ENCODE peak calls at places on chromosome 5, in nine cellular contexts. One of them, this sample, is unnamed.

GRCh38 chr5:37841223-37841622 is 1.4 kb upstream of the GDNF start:
- DNase-seq in stomach: no peak
- DNase-seq in SK-N-SH: no peak
- DNase-seq in GM12892: no peak
- DNase-seq in GM12891: no peak
- DNase-seq in prostate gland: no peak
- DNase-seq in transverse colon: no peak
- DNase-seq in HCT116: no peak
- DNase-seq in GM23338: no peak
- DNase-seq in this sample: no peak

GRCh38 chr5:39459091-39459490 is 34.3 kb upstream of the DAB2 start:
- DNase-seq in stomach: no peak
- DNase-seq in SK-N-SH: no peak
- DNase-seq in GM12892: no peak
- DNase-seq in GM12891: no peak
- DNase-seq in prostate gland: no peak
- DNase-seq in transverse colon: no peak
- DNase-seq in HCT116: no peak
- DNase-seq in GM23338: no peak
- DNase-seq in this sample: no peak

GRCh38 chr5:122844916-122845252 is 529 bp upstream of the SNX24 start:
- DNase-seq in stomach: no peak
- DNase-seq in SK-N-SH: no peak
- DNase-seq in GM12892: no peak
- DNase-seq in GM12891: peak
- DNase-seq in prostate gland: no peak
- DNase-seq in transverse colon: no peak
- DNase-seq in HCT116: no peak
- DNase-seq in GM23338: no peak
- DNase-seq in this sample: no peak

GRCh38 chr5:1387059-1387755 is 42.3 kb upstream of the CLPTM1L start:
- DNase-seq in stomach: no peak
- DNase-seq in SK-N-SH: no peak
- DNase-seq in GM12892: no peak
- DNase-seq in GM12891: no peak
- DNase-seq in prostate gland: no peak
- DNase-seq in transverse colon: no peak
- DNase-seq in HCT116: no peak
- DNase-seq in GM23338: no peak
- DNase-seq in this sample: no peak

GRCh38 chr5:85109616-85110015 is 724.9 kb upstream of the EDIL3 start:
- DNase-seq in stomach: no peak
- DNase-seq in SK-N-SH: no peak
- DNase-seq in GM12892: no peak
- DNase-seq in GM12891: no peak
- DNase-seq in prostate gland: no peak
- DNase-seq in transverse colon: no peak
- DNase-seq in HCT116: no peak
- DNase-seq in GM23338: no peak
- DNase-seq in this sample: no peak

GRCh38 chr5:89374144-89374784 is 491.3 kb upstream of the MEF2C start:
- DNase-seq in stomach: no peak
- DNase-seq in SK-N-SH: no peak
- DNase-seq in GM12892: no peak
- DNase-seq in GM12891: no peak
- DNase-seq in prostate gland: no peak
- DNase-seq in transverse colon: peak
- DNase-seq in HCT116: no peak
- DNase-seq in GM23338: no peak
- DNase-seq in this sample: no peak

GRCh38 chr5:100900142-100900795 is 2.8 kb downstream of the ST8SIA4 start:
- DNase-seq in stomach: peak
- DNase-seq in SK-N-SH: no peak
- DNase-seq in GM12892: no peak
- DNase-seq in GM12891: no peak
- DNase-seq in prostate gland: no peak
- DNase-seq in transverse colon: peak
- DNase-seq in HCT116: no peak
- DNase-seq in GM23338: peak
- DNase-seq in this sample: peak

GRCh38 chr5:174827521-174827920 is 103.1 kb downstream of the MSX2 start:
- DNase-seq in stomach: no peak
- DNase-seq in SK-N-SH: no peak
- DNase-seq in GM12892: no peak
- DNase-seq in GM12891: no peak
- DNase-seq in prostate gland: no peak
- DNase-seq in transverse colon: no peak
- DNase-seq in HCT116: no peak
- DNase-seq in GM23338: no peak
- DNase-seq in this sample: no peak

DNA sequence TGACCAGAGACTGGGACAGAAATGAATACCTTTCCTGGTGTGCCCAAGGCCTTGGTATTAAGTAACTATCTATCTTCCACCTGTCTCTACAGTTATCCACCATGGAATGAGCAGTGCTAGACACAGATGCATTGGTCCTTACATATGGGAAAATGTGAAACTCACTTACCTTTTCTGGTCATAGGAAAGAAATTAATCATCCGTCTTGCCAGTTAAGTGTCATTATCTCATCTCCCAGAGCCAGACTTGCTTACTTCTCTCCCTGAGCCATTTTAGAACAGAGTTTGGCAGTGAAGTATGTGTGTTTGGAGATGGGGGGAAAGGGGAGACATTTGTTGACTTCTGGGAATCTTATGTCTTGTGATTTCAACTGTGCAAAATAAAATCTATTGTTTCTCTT is 1211.0 kb upstream of the CDH6 start:
- DNase-seq in stomach: no peak
- DNase-seq in SK-N-SH: no peak
- DNase-seq in GM12892: no peak
- DNase-seq in GM12891: no peak
- DNase-seq in prostate gland: no peak
- DNase-seq in transverse colon: no peak
- DNase-seq in HCT116: no peak
- DNase-seq in GM23338: no peak
- DNase-seq in this sample: no peak
- TF ChIP-seq POLR2AphosphoS5 in stomach: no peak
- TF ChIP-seq POLR2AphosphoS5 in SK-N-SH: no peak
- TF ChIP-seq POLR2AphosphoS5 in GM12892: no peak
- TF ChIP-seq POLR2AphosphoS5 in GM12891: no peak
- TF ChIP-seq POLR2AphosphoS5 in prostate gland: no peak
- TF ChIP-seq POLR2AphosphoS5 in transverse colon: no peak
- TF ChIP-seq POLR2AphosphoS5 in HCT116: no peak
- TF ChIP-seq POLR2AphosphoS5 in GM23338: no peak
- TF ChIP-seq POLR2AphosphoS5 in this sample: no peak

GRCh38 chr5:135034186-135034962 is at the start of gene PITX1:
- DNase-seq in stomach: peak
- DNase-seq in SK-N-SH: peak
- DNase-seq in GM12892: no peak
- DNase-seq in GM12891: no peak
- DNase-seq in prostate gland: peak
- DNase-seq in transverse colon: peak
- DNase-seq in HCT116: peak
- DNase-seq in GM23338: peak
- DNase-seq in this sample: no peak

GRCh38 chr5:135036405-135036804 is 2.4 kb upstream of the PITX1 start:
- DNase-seq in stomach: no peak
- DNase-seq in SK-N-SH: no peak
- DNase-seq in GM12892: no peak
- DNase-seq in GM12891: no peak
- DNase-seq in prostate gland: no peak
- DNase-seq in transverse colon: no peak
- DNase-seq in HCT116: no peak
- DNase-seq in GM23338: no peak
- DNase-seq in this sample: no peak

GRCh38 chr5:135035678-135036030 is 1.6 kb upstream of the PITX1 start:
- DNase-seq in stomach: no peak
- DNase-seq in SK-N-SH: no peak
- DNase-seq in GM12892: no peak
- DNase-seq in GM12891: no peak
- DNase-seq in prostate gland: no peak
- DNase-seq in transverse colon: no peak
- DNase-seq in HCT116: no peak
- DNase-seq in GM23338: no peak
- DNase-seq in this sample: no peak

GRCh38 chr5:135033866-135034185 is 202 bp downstream of the PITX1 start:
- DNase-seq in stomach: no peak
- DNase-seq in SK-N-SH: no peak
- DNase-seq in GM12892: no peak
- DNase-seq in GM12891: no peak
- DNase-seq in prostate gland: no peak
- DNase-seq in transverse colon: no peak
- DNase-seq in HCT116: no peak
- DNase-seq in GM23338: no peak
- DNase-seq in this sample: no peak

DNA sequence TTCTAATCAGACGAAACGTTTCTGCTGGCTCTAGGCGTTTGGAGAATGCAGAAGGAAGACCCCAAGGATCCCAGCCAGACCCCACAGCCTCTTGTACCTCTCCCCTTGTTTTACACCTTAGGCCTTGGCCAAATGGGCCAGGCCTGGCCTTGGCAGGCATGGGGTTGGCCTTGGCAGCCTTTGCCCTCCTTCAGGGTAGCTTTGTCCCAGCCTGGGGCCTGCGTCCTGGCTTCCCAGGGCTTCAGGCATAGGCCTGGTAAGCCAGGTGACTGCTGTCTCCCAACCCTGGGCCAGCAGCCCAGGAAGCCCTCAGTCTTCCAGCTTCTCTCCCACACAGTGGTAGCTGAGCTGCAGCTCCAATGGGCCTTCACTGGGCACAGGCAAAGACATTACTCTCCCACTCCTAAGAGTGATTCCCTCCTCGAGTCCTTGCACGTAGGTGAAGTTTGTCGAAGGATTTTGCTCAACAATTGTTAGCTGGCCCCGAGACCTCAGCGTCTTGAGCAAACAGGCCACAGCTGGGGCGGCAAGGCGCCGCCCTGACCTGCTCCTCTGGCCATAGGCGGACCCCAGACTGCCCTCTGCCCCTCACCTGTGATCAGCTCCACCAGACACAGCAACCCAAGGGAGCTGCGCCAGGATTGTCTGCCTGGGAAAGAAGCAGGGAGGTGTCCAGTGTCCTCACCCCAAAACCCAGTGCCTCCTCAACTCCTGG is 1.1 kb upstream of the PITX1 start:
- DNase-seq in stomach: no peak
- DNase-seq in SK-N-SH: no peak
- DNase-seq in GM12892: no peak
- DNase-seq in GM12891: no peak
- DNase-seq in prostate gland: no peak
- DNase-seq in transverse colon: no peak
- DNase-seq in HCT116: no peak
- DNase-seq in GM23338: no peak
- DNase-seq in this sample: peak
- TF ChIP-seq POLR2AphosphoS5 in stomach: no peak
- TF ChIP-seq POLR2AphosphoS5 in SK-N-SH: no peak
- TF ChIP-seq POLR2AphosphoS5 in GM12892: no peak
- TF ChIP-seq POLR2AphosphoS5 in GM12891: no peak
- TF ChIP-seq POLR2AphosphoS5 in prostate gland: no peak
- TF ChIP-seq POLR2AphosphoS5 in transverse colon: no peak
- TF ChIP-seq POLR2AphosphoS5 in HCT116: no peak
- TF ChIP-seq POLR2AphosphoS5 in GM23338: no peak
- TF ChIP-seq POLR2AphosphoS5 in this sample: no peak

DNA sequence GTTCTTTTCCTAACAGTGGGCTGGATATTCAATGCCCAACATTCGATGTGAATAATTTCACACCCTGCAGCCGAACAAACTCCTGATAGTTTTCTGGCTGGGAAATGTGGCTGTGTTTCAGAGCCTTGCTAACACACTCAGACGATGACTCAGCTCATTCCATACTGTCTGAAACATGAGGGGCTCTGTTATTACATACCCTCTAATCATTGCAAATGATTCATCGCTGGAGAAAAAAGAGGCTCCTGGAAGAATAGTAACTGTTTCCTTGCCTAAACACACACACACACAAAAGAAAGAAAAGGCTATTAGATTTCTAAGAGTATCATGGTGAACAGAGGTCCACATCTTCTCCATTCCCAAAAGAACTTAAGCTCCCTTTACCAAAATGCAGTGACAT is 75.7 kb downstream of the OXCT1 start:
- DNase-seq in stomach: no peak
- DNase-seq in SK-N-SH: no peak
- DNase-seq in GM12892: no peak
- DNase-seq in GM12891: no peak
- DNase-seq in prostate gland: no peak
- DNase-seq in transverse colon: no peak
- DNase-seq in HCT116: peak
- DNase-seq in GM23338: no peak
- DNase-seq in this sample: no peak
- TF ChIP-seq POLR2AphosphoS5 in stomach: no peak
- TF ChIP-seq POLR2AphosphoS5 in SK-N-SH: peak
- TF ChIP-seq POLR2AphosphoS5 in GM12892: no peak
- TF ChIP-seq POLR2AphosphoS5 in GM12891: no peak
- TF ChIP-seq POLR2AphosphoS5 in prostate gland: no peak
- TF ChIP-seq POLR2AphosphoS5 in transverse colon: no peak
- TF ChIP-seq POLR2AphosphoS5 in HCT116: no peak
- TF ChIP-seq POLR2AphosphoS5 in GM23338: no peak
- TF ChIP-seq POLR2AphosphoS5 in this sample: no peak

GRCh38 chr5:108271127-108271526 is 110.8 kb downstream of the FBXL17 start:
- DNase-seq in stomach: no peak
- DNase-seq in SK-N-SH: peak
- DNase-seq in GM12892: no peak
- DNase-seq in GM12891: no peak
- DNase-seq in prostate gland: no peak
- DNase-seq in transverse colon: no peak
- DNase-seq in HCT116: no peak
- DNase-seq in GM23338: no peak
- DNase-seq in this sample: no peak
- TF ChIP-seq POLR2AphosphoS5 in stomach: no peak
- TF ChIP-seq POLR2AphosphoS5 in SK-N-SH: no peak
- TF ChIP-seq POLR2AphosphoS5 in GM12892: no peak
- TF ChIP-seq POLR2AphosphoS5 in GM12891: no peak
- TF ChIP-seq POLR2AphosphoS5 in prostate gland: no peak
- TF ChIP-seq POLR2AphosphoS5 in transverse colon: no peak
- TF ChIP-seq POLR2AphosphoS5 in HCT116: no peak
- TF ChIP-seq POLR2AphosphoS5 in GM23338: no peak
- TF ChIP-seq POLR2AphosphoS5 in this sample: no peak

GRCh38 chr5:96931605-96932004 is 4.3 kb upstream of the LNPEP start:
- DNase-seq in stomach: no peak
- DNase-seq in SK-N-SH: no peak
- DNase-seq in GM12892: no peak
- DNase-seq in GM12891: no peak
- DNase-seq in prostate gland: no peak
- DNase-seq in transverse colon: no peak
- DNase-seq in HCT116: no peak
- DNase-seq in GM23338: no peak
- DNase-seq in this sample: no peak
- TF ChIP-seq POLR2AphosphoS5 in stomach: no peak
- TF ChIP-seq POLR2AphosphoS5 in SK-N-SH: no peak
- TF ChIP-seq POLR2AphosphoS5 in GM12892: peak
- TF ChIP-seq POLR2AphosphoS5 in GM12891: peak
- TF ChIP-seq POLR2AphosphoS5 in prostate gland: no peak
- TF ChIP-seq POLR2AphosphoS5 in transverse colon: no peak
- TF ChIP-seq POLR2AphosphoS5 in HCT116: no peak
- TF ChIP-seq POLR2AphosphoS5 in GM23338: no peak
- TF ChIP-seq POLR2AphosphoS5 in this sample: no peak

This sample was measured in spleen.